ENCODE peak calls at places on chromosome 5, in four cellular contexts. Z, R, T and A are unnamed samples.

GRCh38 chr5:1767524-1768282 is 31.9 kb downstream of the MRPL36 start:
- DNase-seq in R (no peak), T (peak; percentile 44), Z (no peak), A (no peak)

GRCh38 chr5:149364719-149365118 is 6.9 kb downstream of the PCYOX1L start:
- DNase-seq in T (no peak), R (no peak), Z (no peak), A (no peak)

GRCh38 chr5:132260714-132261615 is 3.5 kb downstream of the PDLIM4 start:
- DNase-seq in Z (peak; percentile 20), R (peak; percentile 84), T (no peak), A (peak; percentile 54)

GRCh38 chr5:132668706-132669454 is 4.9 kb upstream of the IL4 start:
- DNase-seq in Z (no peak), R (no peak), T (no peak), A (no peak)

GRCh38 chr5:180787025-180787424 is 15.6 kb downstream of the MGAT1 start:
- DNase-seq in R (no peak), T (peak; percentile 66), Z (no peak), A (no peak)

GRCh38 chr5:176352116-176352878 is 9.3 kb downstream of the KIAA1191 start:
- DNase-seq in T (no peak), Z (no peak), R (no peak), A (no peak)

GRCh38 chr5:143537056-143537455 is 133.6 kb upstream of the NR3C1 start:
- DNase-seq in Z (no peak), R (no peak), T (no peak), A (no peak)

GRCh38 chr5:172417983-172418630 is 36.2 kb downstream of the SH3PXD2B start:
- DNase-seq in T (peak; percentile 94), Z (no peak), R (peak; percentile 79), A (peak; percentile 91)

GRCh38 chr5:90308787-90309585 is 100.6 kb downstream of the CETN3 start:
- DNase-seq in T (no peak), Z (no peak), R (no peak), A (no peak)

GRCh38 chr5:54785729-54786548 is 199.5 kb downstream of the ESM1 start:
- DNase-seq in R (peak; percentile 35), T (peak; percentile 79), Z (no peak), A (peak; percentile 67)

GRCh38 chr5:67338416-67338815 is 141.8 kb upstream of the CD180 start:
- DNase-seq in R (no peak), T (no peak), Z (no peak), A (no peak)

GRCh38 chr5:132877938-132878337 is 4.5 kb downstream of the LEAP2 start:
- DNase-seq in R (no peak), Z (no peak), T (no peak), A (peak; percentile 53)

GRCh38 chr5:143142596-143143435 is 260.7 kb downstream of the NR3C1 start:
- DNase-seq in T (peak; percentile 84), R (peak; percentile 71), Z (no peak), A (peak; percentile 72)

GRCh38 chr5:123174916-123175481 is 86.0 kb downstream of the PRDM6 start:
- DNase-seq in Z (no peak), T (no peak), R (no peak), A (no peak)

GRCh38 chr5:139061856-139062255 is 136.3 kb downstream of the SIL1 start:
- DNase-seq in Z (no peak), R (no peak), T (no peak), A (no peak)

GRCh38 chr5:139023276-139023675 is 148.1 kb upstream of the LRRTM2 start:
- DNase-seq in T (no peak), R (no peak), Z (no peak), A (no peak)

GRCh38 chr5:176432707-176433106 is 15.5 kb upstream of the FAF2 start:
- DNase-seq in T (no peak), R (no peak), Z (no peak), A (no peak)

GRCh38 chr5:111755264-111755941 is 1.6 kb downstream of the NREP start:
- DNase-seq in Z (no peak), R (no peak), T (no peak), A (no peak)

GRCh38 chr5:124748687-124749594 is 2.5 kb upstream of the ZNF608 start:
- DNase-seq in Z (peak; percentile 5), R (peak; percentile 84), T (peak; percentile 70), A (peak; percentile 43)

GRCh38 chr5:36878421-36879088 is 2.0 kb downstream of the NIPBL start:
- DNase-seq in R (no peak), T (no peak), Z (no peak), A (no peak)

GRCh38 chr5:57804007-57804444 is 321.4 kb upstream of the ACTBL2 start:
- DNase-seq in T (no peak), R (no peak), Z (no peak), A (no peak)

GRCh38 chr5:23412011-23412410 is 95.4 kb upstream of the PRDM9 start:
- DNase-seq in T (no peak), Z (no peak), R (no peak), A (no peak)

GRCh38 chr5:85000671-85001070 is 616.0 kb upstream of the EDIL3 start:
- DNase-seq in T (no peak), Z (no peak), R (no peak), A (no peak)

GRCh38 chr5:75640395-75640794 is 29.1 kb downstream of the ANKDD1B start:
- DNase-seq in R (no peak), Z (no peak), T (no peak), A (no peak)

GRCh38 chr5:62403411-62404250 is at the start of gene DIMT1:
- DNase-seq in Z (peak; percentile 88), R (peak; percentile 97), T (peak; percentile 96), A (peak; percentile 94)

GRCh38 chr5:133930061-133930823 is 38.2 kb downstream of the C5orf15 start:
- DNase-seq in Z (peak; percentile 14), T (peak; percentile 60), R (peak; percentile 81), A (no peak)

GRCh38 chr5:134582281-134582680 is 50.3 kb downstream of the SAR1B start:
- DNase-seq in R (no peak), T (no peak), Z (no peak), A (no peak)

GRCh38 chr5:122062205-122062604 is 15.9 kb downstream of the LOX start:
- DNase-seq in T (no peak), Z (no peak), R (no peak), A (no peak)

GRCh38 chr5:172554562-172554961 is 86.5 kb upstream of the NEURL1B start:
- DNase-seq in Z (no peak), T (peak; percentile 76), R (no peak), A (peak; percentile 55)

GRCh38 chr5:100803391-100803790 is 99.7 kb downstream of the ST8SIA4 start:
- DNase-seq in R (peak; percentile 37), Z (no peak), T (no peak), A (no peak)

GRCh38 chr5:138330813-138331448 is 673 bp downstream of the CDC25C start:
- DNase-seq in Z (no peak), R (no peak), T (no peak), A (no peak)